ENCODE peak calls at places on chromosomes 2 and 18, in four cellular contexts. One of them, this sample, is unnamed.

GRCh38 chr2:3575534-3576324 is 669 bp downstream of the RPS7 start:
- DNase-seq in HL-60: peak; percentile 14
- DNase-seq in prostate gland: peak; percentile 11
- DNase-seq in GM12865: peak; percentile 27
- DNase-seq in this sample: no peak

GRCh38 chr2:43251171-43251731 is 24.8 kb upstream of the ZFP36L2 start:
- DNase-seq in HL-60: no peak
- DNase-seq in prostate gland: peak; percentile 29
- DNase-seq in GM12865: no peak
- DNase-seq in this sample: no peak

GRCh38 chr2:71499691-71500090 is 46.3 kb downstream of the DYSF start:
- DNase-seq in HL-60: no peak
- DNase-seq in prostate gland: no peak
- DNase-seq in GM12865: no peak
- DNase-seq in this sample: no peak

GRCh38 chr2:19689769-19690168 is 212.0 kb downstream of the TTC32 start:
- DNase-seq in HL-60: no peak
- DNase-seq in prostate gland: no peak
- DNase-seq in GM12865: no peak
- DNase-seq in this sample: no peak

GRCh38 chr2:126650994-126651393 is 5.0 kb upstream of the GYPC start:
- DNase-seq in HL-60: no peak
- DNase-seq in prostate gland: no peak
- DNase-seq in GM12865: no peak
- DNase-seq in this sample: peak; percentile 42

GRCh38 chr2:106972782-106973181 is 86.8 kb upstream of the ST6GAL2 start:
- DNase-seq in HL-60: no peak
- DNase-seq in prostate gland: no peak
- DNase-seq in GM12865: no peak
- DNase-seq in this sample: no peak

GRCh38 chr2:72934683-72935610 is 17.6 kb downstream of the EMX1 start:
- DNase-seq in HL-60: peak; percentile 27
- DNase-seq in prostate gland: no peak
- DNase-seq in GM12865: peak; percentile 65
- DNase-seq in this sample: no peak

GRCh38 chr2:219444566-219445091 is 10.0 kb downstream of the SPEG start:
- DNase-seq in HL-60: no peak
- DNase-seq in prostate gland: no peak
- DNase-seq in GM12865: no peak
- DNase-seq in this sample: no peak

GRCh38 chr2:17104454-17104853 is 413.8 kb downstream of the RAD51AP2 start:
- DNase-seq in HL-60: no peak
- DNase-seq in prostate gland: no peak
- DNase-seq in GM12865: peak; percentile 25
- DNase-seq in this sample: no peak

GRCh38 chr2:161090401-161090800 is 69.8 kb upstream of the TANK start:
- DNase-seq in HL-60: peak; percentile 3
- DNase-seq in prostate gland: no peak
- DNase-seq in GM12865: peak; percentile 86
- DNase-seq in this sample: no peak

GRCh38 chr2:218020966-218021535 is 18.3 kb upstream of the TNS1 start:
- DNase-seq in HL-60: no peak
- DNase-seq in prostate gland: no peak
- DNase-seq in GM12865: no peak
- DNase-seq in this sample: no peak

GRCh38 chr2:221517362-221518121 is 54.6 kb downstream of the EPHA4 start:
- DNase-seq in HL-60: peak; percentile 63
- DNase-seq in prostate gland: no peak
- DNase-seq in GM12865: peak; percentile 90
- DNase-seq in this sample: peak; percentile 47

GRCh38 chr2:9288233-9288632 is 81.6 kb downstream of the ASAP2 start:
- DNase-seq in HL-60: no peak
- DNase-seq in prostate gland: no peak
- DNase-seq in GM12865: no peak
- DNase-seq in this sample: no peak

GRCh38 chr2:147352294-147352693 is 492.5 kb upstream of the ACVR2A start:
- DNase-seq in HL-60: no peak
- DNase-seq in prostate gland: no peak
- DNase-seq in GM12865: peak; percentile 84
- DNase-seq in this sample: no peak

GRCh38 chr18:13159579-13159978 is 59.0 kb upstream of the LDLRAD4 start:
- DNase-seq in HL-60: peak; percentile 58
- DNase-seq in prostate gland: no peak
- DNase-seq in GM12865: peak; percentile 74
- DNase-seq in this sample: no peak

GRCh38 chr2:239621611-239622010 is 220.8 kb upstream of the HDAC4 start:
- DNase-seq in HL-60: no peak
- DNase-seq in prostate gland: no peak
- DNase-seq in GM12865: no peak
- DNase-seq in this sample: no peak

GRCh38 chr2:126979604-126980003 is 80.9 kb downstream of the TEX51 start:
- DNase-seq in HL-60: no peak
- DNase-seq in prostate gland: no peak
- DNase-seq in GM12865: no peak
- DNase-seq in this sample: no peak

GRCh38 chr18:6741290-6741689 is 11.8 kb downstream of the ARHGAP28 start:
- DNase-seq in HL-60: no peak
- DNase-seq in prostate gland: no peak
- DNase-seq in GM12865: no peak
- DNase-seq in this sample: no peak

GRCh38 chr2:162138310-162138709 is 13.7 kb downstream of the GCG start:
- DNase-seq in HL-60: no peak
- DNase-seq in prostate gland: no peak
- DNase-seq in GM12865: no peak
- DNase-seq in this sample: no peak

GRCh38 chr2:102061962-102062795 is 70.4 kb downstream of the IL1R2 start:
- DNase-seq in HL-60: no peak
- DNase-seq in prostate gland: no peak
- DNase-seq in GM12865: no peak
- DNase-seq in this sample: peak; percentile 89

GRCh38 chr2:43653506-43653905 is 16.4 kb downstream of the PLEKHH2 start:
- DNase-seq in HL-60: no peak
- DNase-seq in prostate gland: no peak
- DNase-seq in GM12865: no peak
- DNase-seq in this sample: no peak

GRCh38 chr2:202405798-202406197 is 29.7 kb downstream of the BMPR2 start:
- DNase-seq in HL-60: no peak
- DNase-seq in prostate gland: no peak
- DNase-seq in GM12865: peak; percentile 9
- DNase-seq in this sample: no peak

GRCh38 chr2:8477511-8478132 is 204.2 kb upstream of the ID2 start:
- DNase-seq in HL-60: peak; percentile 70
- DNase-seq in prostate gland: no peak
- DNase-seq in GM12865: peak; percentile 88
- DNase-seq in this sample: no peak

GRCh38 chr18:13245481-13246000 is 27.0 kb downstream of the LDLRAD4 start:
- DNase-seq in HL-60: no peak
- DNase-seq in prostate gland: no peak
- DNase-seq in GM12865: no peak
- DNase-seq in this sample: no peak

GRCh38 chr2:158049129-158049855 is 52.4 kb upstream of the UPP2 start:
- DNase-seq in HL-60: no peak
- DNase-seq in prostate gland: no peak
- DNase-seq in GM12865: no peak
- DNase-seq in this sample: peak; percentile 39

GRCh38 chr2:222360997-222361396 is 62.2 kb upstream of the PAX3 start:
- DNase-seq in HL-60: no peak
- DNase-seq in prostate gland: no peak
- DNase-seq in GM12865: no peak
- DNase-seq in this sample: no peak

GRCh38 chr2:23629417-23630110 is 244.6 kb downstream of the KLHL29 start:
- DNase-seq in HL-60: no peak
- DNase-seq in prostate gland: no peak
- DNase-seq in GM12865: no peak
- DNase-seq in this sample: no peak

GRCh38 chr2:155141418-155141817 is 442.9 kb downstream of the KCNJ3 start:
- DNase-seq in HL-60: no peak
- DNase-seq in prostate gland: no peak
- DNase-seq in GM12865: peak; percentile 38
- DNase-seq in this sample: no peak

GRCh38 chr2:85110991-85111560 is 22.1 kb upstream of the TCF7L1 start:
- DNase-seq in HL-60: no peak
- DNase-seq in prostate gland: no peak
- DNase-seq in GM12865: no peak
- DNase-seq in this sample: no peak

GRCh38 chr2:218033590-218034496 is 31.0 kb upstream of the TNS1 start:
- DNase-seq in HL-60: peak; percentile 44
- DNase-seq in prostate gland: no peak
- DNase-seq in GM12865: no peak
- DNase-seq in this sample: peak; percentile 74

GRCh38 chr2:202278944-202279343 is 13.4 kb downstream of the NOP58 start:
- DNase-seq in HL-60: no peak
- DNase-seq in prostate gland: no peak
- DNase-seq in GM12865: no peak
- DNase-seq in this sample: no peak

GRCh38 chr2:240213476-240214391 is 73.3 kb upstream of the OTOS start:
- DNase-seq in HL-60: no peak
- DNase-seq in prostate gland: no peak
- DNase-seq in GM12865: no peak
- DNase-seq in this sample: no peak

GRCh38 chr2:35504419-35504818 is 851.2 kb upstream of the CRIM1 start:
- DNase-seq in HL-60: no peak
- DNase-seq in prostate gland: no peak
- DNase-seq in GM12865: no peak
- DNase-seq in this sample: no peak

GRCh38 chr2:147525724-147526489 is 318.9 kb upstream of the ACVR2A start:
- DNase-seq in HL-60: no peak
- DNase-seq in prostate gland: peak; percentile 59
- DNase-seq in GM12865: peak; percentile 17
- DNase-seq in this sample: no peak

DNA sequence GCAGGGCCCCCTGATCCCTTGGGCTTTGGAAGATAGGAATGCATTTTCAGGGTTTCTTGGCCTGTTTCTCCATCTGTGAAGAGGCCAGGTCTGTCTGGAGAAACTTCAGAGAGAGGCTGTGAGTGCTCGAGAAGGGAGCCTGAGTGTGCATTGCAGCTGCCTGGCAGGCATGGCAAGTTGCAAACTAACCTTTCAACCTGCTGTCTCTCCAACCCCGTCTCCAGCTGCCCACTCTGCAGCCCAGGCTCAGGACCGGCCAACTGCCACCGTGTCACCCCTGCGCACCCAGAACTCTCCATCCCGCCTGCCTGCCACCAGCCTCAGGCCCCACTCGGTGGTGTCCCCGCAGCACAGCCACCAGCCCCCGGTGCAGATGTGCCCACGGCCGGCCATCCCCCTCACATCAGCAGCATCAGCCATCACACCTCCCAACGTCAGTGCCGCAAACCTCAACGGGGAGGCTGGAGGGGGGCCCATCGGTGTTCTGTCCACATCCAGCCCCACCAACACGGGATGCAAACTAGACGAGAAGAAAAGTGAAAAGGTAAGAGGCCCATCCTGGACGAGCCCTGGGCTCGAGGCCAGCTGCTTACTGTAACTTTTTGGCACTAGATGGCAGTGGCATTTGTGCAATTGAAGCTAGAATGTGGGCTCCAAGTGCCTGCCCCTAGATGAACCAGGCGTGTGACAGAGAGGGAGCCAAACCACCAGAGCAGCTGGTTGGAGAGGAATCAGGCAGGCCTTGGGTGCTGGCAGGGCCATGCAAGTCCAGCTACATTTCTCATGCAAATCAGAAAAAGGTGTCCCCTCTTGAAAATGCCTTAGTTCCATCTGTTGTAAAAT is 164.6 kb downstream of the SEPTIN10 start:
- DNase-seq in HL-60: peak; percentile 73
- DNase-seq in prostate gland: peak; percentile 76
- DNase-seq in GM12865: peak; percentile 21
- DNase-seq in this sample: no peak
- TF ChIP-seq CTCF in HL-60: no peak
- TF ChIP-seq CTCF in prostate gland: peak; percentile 55
- TF ChIP-seq CTCF in GM12865: peak; percentile 1
- TF ChIP-seq CTCF in this sample: no peak

GRCh38 chr2:143030127-143030526 is 99.1 kb upstream of the ARHGAP15 start:
- DNase-seq in HL-60: peak; percentile 55
- DNase-seq in prostate gland: no peak
- DNase-seq in GM12865: peak; percentile 10
- DNase-seq in this sample: no peak

GRCh38 chr2:143029141-143029540 is 100.1 kb upstream of the ARHGAP15 start:
- DNase-seq in HL-60: no peak
- DNase-seq in prostate gland: no peak
- DNase-seq in GM12865: no peak
- DNase-seq in this sample: no peak

DNA sequence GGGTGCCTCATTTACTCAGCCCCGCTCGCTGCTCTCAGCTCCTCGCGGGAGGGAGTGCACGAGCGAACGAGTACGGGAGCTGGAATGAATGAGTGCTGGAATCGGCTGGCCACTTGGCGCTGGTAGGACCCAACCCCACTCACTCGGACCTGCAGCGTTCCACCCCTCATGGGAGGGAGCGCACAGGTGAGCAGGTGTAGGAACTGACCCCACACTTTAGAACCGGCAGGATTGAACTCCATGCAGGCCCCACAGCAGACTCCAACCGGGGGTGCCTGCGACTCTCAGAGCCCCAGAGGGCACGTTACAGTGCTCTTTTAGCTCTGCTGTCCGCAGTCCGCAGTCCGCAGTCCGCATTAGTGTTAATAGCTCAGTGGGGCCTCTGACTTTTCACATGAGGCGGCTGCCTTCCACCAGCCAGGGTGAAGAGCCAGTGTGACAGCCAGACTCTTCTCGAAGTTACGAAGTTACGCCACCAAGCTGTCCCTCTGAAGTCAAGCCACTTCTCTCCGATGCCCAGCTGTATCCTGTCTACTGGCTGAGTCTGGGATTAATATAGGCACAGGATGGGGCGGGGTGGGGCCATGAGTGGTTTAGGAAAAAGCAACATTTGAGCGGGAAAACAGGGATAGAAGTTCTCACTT is 102.7 kb upstream of the ARHGAP15 start:
- DNase-seq in HL-60: no peak
- DNase-seq in prostate gland: no peak
- DNase-seq in GM12865: no peak
- DNase-seq in this sample: no peak
- H3K4me3 ChIP-seq in HL-60: no peak overlapping the region
- H3K4me3 ChIP-seq in prostate gland: no peak overlapping the region
- H3K4me3 ChIP-seq in GM12865: no peak overlapping the region
- H3K4me3 ChIP-seq in this sample: no peak overlapping the region

DNA sequence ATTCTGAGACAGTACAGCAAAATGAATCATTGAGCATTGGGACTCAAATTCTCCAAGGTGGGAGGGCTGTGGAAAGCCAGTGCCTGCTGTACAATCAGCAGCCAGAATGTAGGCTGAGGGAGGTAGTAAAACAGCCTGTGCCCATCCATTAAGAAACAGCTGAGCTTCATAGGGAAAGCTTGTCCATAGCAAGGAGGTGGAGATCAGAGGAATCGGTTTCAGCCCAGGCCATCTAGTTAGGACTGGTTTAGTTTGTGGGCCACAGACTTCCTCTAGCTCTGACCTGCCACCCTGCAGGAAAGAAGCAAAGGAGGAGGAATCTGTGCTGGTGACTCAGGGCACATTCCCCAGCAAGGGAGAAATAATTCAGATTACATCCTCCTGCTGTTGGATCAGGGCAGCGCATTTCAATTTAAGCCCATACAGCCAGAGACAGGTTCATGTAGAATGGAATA is 333.4 kb downstream of the SETBP1 start:
- DNase-seq in HL-60: no peak
- DNase-seq in prostate gland: no peak
- DNase-seq in GM12865: no peak
- DNase-seq in this sample: no peak
- TF ChIP-seq CTCF in HL-60: no peak
- TF ChIP-seq CTCF in prostate gland: peak; percentile 8
- TF ChIP-seq CTCF in GM12865: no peak
- TF ChIP-seq CTCF in this sample: no peak

GRCh38 chr18:44682871-44683221 is 2.2 kb downstream of the SETBP1 start:
- DNase-seq in HL-60: no peak
- DNase-seq in prostate gland: no peak
- DNase-seq in GM12865: no peak
- DNase-seq in this sample: no peak
- H3K4me3 ChIP-seq in HL-60: no peak overlapping the region
- H3K4me3 ChIP-seq in prostate gland: peak overlapping the region; percentile 7
- H3K4me3 ChIP-seq in GM12865: peak overlapping the region; percentile 67
- H3K4me3 ChIP-seq in this sample: peak overlapping the region; percentile 93

This sample was measured in esophagus muscularis mucosa.